ENCODE peak calls at places on chromosome 22, in ten cellular contexts. W is HCT116, H is IMR-90, F is body of pancreas, L is stomach, V is uterus, B is ovary, G is breast epithelium, O is suprapubic skin, S is transverse colon. D is an unnamed sample. For H3K36me3, the result is how much of the 10 kb centered on the place peaks cover.

GRCh38 chr22:40449676-40450035 is 79.3 kb downstream of the SGSM3 start:
- DNase-seq in S (no peak), G (no peak), O (no peak), W (no peak), H (peak), B (no peak), F (no peak), V (no peak), L (no peak), D (no peak)

GRCh38 chr22:46063861-46064235 is 86.5 kb upstream of the PPARA start:
- DNase-seq in O (peak), B (peak), H (no peak), G (peak), L (peak), S (peak), W (no peak), F (no peak), V (peak), D (peak)

GRCh38 chr22:32905400-32905799 is 103.9 kb downstream of the TIMP3 start:
- DNase-seq in S (no peak), G (no peak), W (no peak), O (no peak), B (no peak), F (no peak), H (no peak), V (no peak), L (no peak), D (no peak)

GRCh38 chr22:35454416-35455054 is 54.6 kb downstream of the MCM5 start:
- DNase-seq in H (no peak), G (no peak), F (no peak), S (no peak), O (no peak), W (no peak), V (no peak), B (no peak), L (no peak), D (no peak)

GRCh38 chr22:38826801-38827200 is 17.0 kb downstream of the NPTXR start:
- DNase-seq in H (no peak), L (no peak), W (no peak), O (no peak), G (no peak), F (no peak), V (no peak), B (no peak), S (no peak), D (no peak)

GRCh38 chr22:23237201-23237798 is 57.0 kb downstream of the BCR start:
- DNase-seq in W (no peak), F (peak), G (no peak), L (peak), V (peak), O (no peak), B (peak), H (peak), S (peak), D (no peak)

GRCh38 chr22:33932997-33933396 is 12.7 kb upstream of the LARGE1 start:
- DNase-seq in V (no peak), L (no peak), H (no peak), G (no peak), F (no peak), S (no peak), B (no peak), W (no peak), O (no peak), D (no peak)

GRCh38 chr22:44410396-44411056 is 87.5 kb downstream of the RTL6 start:
- DNase-seq in V (no peak), S (no peak), L (peak), G (no peak), W (no peak), H (no peak), O (no peak), B (no peak), F (no peak), D (no peak)

GRCh38 chr22:41589260-41589600 is 410 bp downstream of the PMM1 start:
- DNase-seq in V (no peak), O (no peak), W (no peak), G (no peak), B (no peak), S (no peak), H (no peak), L (peak), F (peak), D (no peak)

GRCh38 chr22:50129121-50129734 is 39.4 kb downstream of the MOV10L1 start:
- DNase-seq in H (peak), W (no peak), S (no peak), G (no peak), O (peak), B (no peak), V (no peak), L (no peak), F (no peak), D (no peak)

GRCh38 chr22:25839755-25840154 is 97.8 kb downstream of the MYO18B start:
- DNase-seq in F (no peak), O (no peak), B (no peak), W (no peak), L (no peak), V (no peak), S (no peak), G (no peak), H (no peak), D (no peak)

GRCh38 chr22:25838960-25839741 is 97.2 kb downstream of the MYO18B start:
- DNase-seq in L (no peak), S (no peak), O (no peak), F (no peak), G (no peak), V (no peak), H (no peak), W (no peak), B (no peak), D (no peak)

GRCh38 chr22:25840162-25840561 is 98.2 kb downstream of the MYO18B start:
- DNase-seq in W (no peak), L (no peak), O (no peak), S (no peak), H (no peak), B (no peak), G (no peak), V (no peak), F (no peak), D (no peak)

GRCh38 chr22:25835348-25835747 is 93.4 kb downstream of the MYO18B start:
- DNase-seq in L (no peak), V (no peak), W (no peak), F (no peak), H (no peak), S (no peak), G (no peak), O (no peak), B (no peak), D (no peak)

GRCh38 chr22:25837288-25837900 is 95.4 kb downstream of the MYO18B start:
- DNase-seq in G (no peak), O (no peak), L (no peak), W (no peak), V (no peak), F (no peak), S (no peak), H (no peak), B (no peak), D (no peak)
- H3K36me3 ChIP-seq in G (under half), O (under half), L (under half), W (under half), V (under half), F (under half), S (under half), H (under half), B (under half), D (under half)

DNA sequence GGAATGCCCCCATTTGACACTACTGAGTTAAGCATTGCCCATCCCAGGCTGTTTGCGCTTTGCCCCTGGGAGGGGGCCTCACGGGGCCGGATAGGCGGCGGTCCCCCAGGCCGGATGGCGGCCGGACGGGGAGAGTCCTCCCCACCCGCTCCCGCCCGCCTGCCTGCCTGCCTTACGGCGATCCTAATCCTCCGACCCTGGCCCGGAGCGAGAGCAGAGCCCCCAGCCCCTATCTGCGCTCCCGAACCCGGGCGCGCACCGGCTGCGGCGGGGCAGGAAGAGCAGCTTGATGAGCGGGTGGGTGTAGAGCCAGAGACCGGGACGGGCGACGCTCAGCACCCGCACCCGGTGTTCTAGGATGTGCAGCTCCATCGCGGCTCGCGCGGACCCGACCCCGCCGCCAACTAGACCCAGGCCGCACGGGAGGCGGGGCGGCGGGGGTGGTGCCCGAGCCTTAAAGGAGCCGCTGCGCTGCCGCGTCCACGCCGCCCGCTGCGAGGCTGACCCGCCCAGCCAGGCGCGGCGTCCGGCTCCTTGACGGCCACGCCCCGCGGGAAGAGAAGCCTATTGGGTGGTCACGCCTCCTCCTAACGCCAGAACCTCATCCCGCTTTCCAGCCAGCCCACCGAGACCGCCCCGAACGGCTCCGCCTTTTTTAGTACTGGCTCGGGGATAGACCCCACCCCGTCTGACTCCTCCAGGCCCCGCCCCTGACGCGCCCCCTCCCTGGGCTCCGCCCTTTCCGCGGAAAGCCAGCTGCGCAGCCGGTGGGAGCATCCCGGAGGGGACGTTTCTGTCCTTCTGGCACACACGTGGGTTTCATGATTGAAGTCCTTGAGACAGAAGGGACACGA is at the start of gene CASTOR1:
- DNase-seq in O (peak), S (peak), B (peak), F (peak), W (peak), V (peak), G (peak), H (peak), L (peak), D (peak)
- TF ChIP-seq POLR2A in O (no peak), S (peak), B (peak), F (peak), W (no peak), V (peak), G (no peak), H (no peak), L (peak), D (peak)

GRCh38 chr22:37045958-37046357 is 5.6 kb upstream of the KCTD17 start:
- DNase-seq in O (no peak), G (no peak), F (no peak), H (peak), L (no peak), B (no peak), S (no peak), W (no peak), V (no peak), D (no peak)
- H3K36me3 ChIP-seq in O (under half), G (under half), F (under half), H (under half), L (under half), B (under half), S (under half), W (under half), V (under half), D (under half)

GRCh38 chr22:24466831-24467249 is 28.3 kb upstream of the UPB1 start:
- DNase-seq in L (no peak), H (peak), W (peak), S (no peak), G (no peak), B (peak), F (peak), V (peak), O (no peak), D (no peak)
- TF ChIP-seq POLR2A in L (no peak), H (no peak), W (no peak), S (no peak), G (no peak), B (no peak), F (no peak), V (no peak), O (no peak), D (no peak)

DNA sequence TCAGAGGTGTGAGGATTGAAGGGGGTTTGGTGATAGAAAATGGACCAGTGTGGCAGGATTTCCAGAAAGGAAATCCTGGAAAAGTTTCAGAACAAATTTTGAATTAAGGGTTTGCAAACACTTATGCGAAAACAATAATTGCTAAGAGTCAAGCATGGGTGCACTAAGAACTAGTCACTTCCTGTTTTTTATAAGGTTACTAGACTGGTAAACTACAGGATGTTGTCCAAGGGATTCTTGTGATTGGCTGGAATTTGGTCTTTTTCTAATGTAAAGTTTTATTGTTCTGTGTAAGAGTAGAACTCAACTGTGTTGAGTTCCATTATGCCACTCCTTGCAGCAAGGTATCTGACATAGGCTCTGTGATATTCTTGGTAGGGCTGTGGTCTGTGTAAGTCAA is 54.1 kb downstream of the LIF start:
- DNase-seq in L (no peak), F (no peak), H (no peak), G (no peak), W (no peak), S (no peak), O (no peak), B (no peak), V (no peak), D (no peak)
- H3K36me3 ChIP-seq in L (under half), F (under half), H (under half), G (under half), W (under half), S (under half), O (under half), B (under half), V (under half), D (under half)

GRCh38 chr22:27299181-27300085 is 502.1 kb downstream of the MN1 start:
- DNase-seq in W (no peak), B (peak), V (peak), H (no peak), S (no peak), L (no peak), O (no peak), F (no peak), G (no peak), D (no peak)
- TF ChIP-seq POLR2A in W (no peak), B (no peak), V (no peak), H (no peak), S (no peak), L (no peak), O (no peak), F (no peak), G (no peak), D (no peak)

D was measured in right lobe of liver.